ENCODE peak calls at places on chromosomes 13 and 19, in five cellular contexts. One of them, this sample, is unnamed.

GRCh38 chr13:104008571-104009435 is 942.6 kb upstream of the SLC10A2 start:
- DNase-seq in sigmoid colon: no peak
- DNase-seq in suprapubic skin: no peak
- DNase-seq in upper lobe of left lung: no peak
- DNase-seq in H1: no peak
- DNase-seq in this sample: no peak

GRCh38 chr13:72716776-72717175 is 10.7 kb downstream of the MZT1 start:
- DNase-seq in suprapubic skin: no peak
- DNase-seq in H1: no peak
- DNase-seq in upper lobe of left lung: no peak
- DNase-seq in sigmoid colon: no peak
- DNase-seq in this sample: no peak

GRCh38 chr13:39297023-39297422 is 258.8 kb downstream of the NHLRC3 start:
- DNase-seq in suprapubic skin: no peak
- DNase-seq in sigmoid colon: no peak
- DNase-seq in upper lobe of left lung: no peak
- DNase-seq in H1: no peak
- DNase-seq in this sample: no peak

GRCh38 chr19:1725100-1726064 is 27.9 kb upstream of the ONECUT3 start:
- DNase-seq in sigmoid colon: no peak
- DNase-seq in upper lobe of left lung: no peak
- DNase-seq in suprapubic skin: no peak
- DNase-seq in H1: no peak
- DNase-seq in this sample: no peak

GRCh38 chr19:39746836-39747529 is 9.2 kb upstream of the CLC start:
- DNase-seq in sigmoid colon: no peak
- DNase-seq in upper lobe of left lung: no peak
- DNase-seq in H1: no peak
- DNase-seq in suprapubic skin: no peak
- DNase-seq in this sample: no peak

GRCh38 chr19:57803265-57803593 is 11.5 kb downstream of the ZNF552 start:
- DNase-seq in sigmoid colon: no peak
- DNase-seq in H1: no peak
- DNase-seq in upper lobe of left lung: no peak
- DNase-seq in suprapubic skin: no peak
- DNase-seq in this sample: no peak

GRCh38 chr19:33384983-33385382 is 11.5 kb downstream of the CEBPG start:
- DNase-seq in sigmoid colon: peak; percentile 27
- DNase-seq in H1: no peak
- DNase-seq in suprapubic skin: peak; percentile 28
- DNase-seq in upper lobe of left lung: no peak
- DNase-seq in this sample: no peak

GRCh38 chr19:46785054-46785979 is 3.1 kb downstream of the SLC1A5 start:
- DNase-seq in suprapubic skin: no peak
- DNase-seq in sigmoid colon: no peak
- DNase-seq in H1: no peak
- DNase-seq in upper lobe of left lung: no peak
- DNase-seq in this sample: no peak

GRCh38 chr19:30340724-30341595 is 31.2 kb upstream of the ZNF536 start:
- DNase-seq in sigmoid colon: no peak
- DNase-seq in suprapubic skin: no peak
- DNase-seq in upper lobe of left lung: no peak
- DNase-seq in H1: no peak
- DNase-seq in this sample: no peak

GRCh38 chr19:40280608-40281221 is 4.4 kb downstream of the AKT2 start:
- DNase-seq in suprapubic skin: no peak
- DNase-seq in upper lobe of left lung: peak; percentile 75
- DNase-seq in sigmoid colon: no peak
- DNase-seq in H1: no peak
- DNase-seq in this sample: no peak

GRCh38 chr13:110570886-110571285 is 9.4 kb upstream of the RAB20 start:
- DNase-seq in H1: no peak
- DNase-seq in suprapubic skin: no peak
- DNase-seq in upper lobe of left lung: no peak
- DNase-seq in sigmoid colon: no peak
- DNase-seq in this sample: no peak

GRCh38 chr13:44870456-44870929 is 118.8 kb downstream of the NUFIP1 start:
- DNase-seq in suprapubic skin: no peak
- DNase-seq in upper lobe of left lung: peak; percentile 89
- DNase-seq in sigmoid colon: no peak
- DNase-seq in H1: no peak
- DNase-seq in this sample: no peak

GRCh38 chr13:104004572-104004971 is 938.4 kb upstream of the SLC10A2 start:
- DNase-seq in sigmoid colon: no peak
- DNase-seq in suprapubic skin: no peak
- DNase-seq in upper lobe of left lung: no peak
- DNase-seq in H1: no peak
- DNase-seq in this sample: no peak

GRCh38 chr13:53150568-53150967 is 122.0 kb downstream of the OLFM4 start:
- DNase-seq in upper lobe of left lung: no peak
- DNase-seq in H1: no peak
- DNase-seq in sigmoid colon: no peak
- DNase-seq in suprapubic skin: no peak
- DNase-seq in this sample: no peak

GRCh38 chr13:109869312-109870237 is 83.2 kb upstream of the IRS2 start:
- DNase-seq in upper lobe of left lung: peak; percentile 69
- DNase-seq in H1: no peak
- DNase-seq in suprapubic skin: peak; percentile 69
- DNase-seq in sigmoid colon: peak; percentile 93
- DNase-seq in this sample: peak; percentile 85

GRCh38 chr13:57631607-57632275 is at the start of gene PCDH17:
- DNase-seq in upper lobe of left lung: no peak
- DNase-seq in H1: no peak
- DNase-seq in sigmoid colon: no peak
- DNase-seq in suprapubic skin: no peak
- DNase-seq in this sample: no peak

GRCh38 chr19:14072535-14073231 is at the start of gene MISP3:
- DNase-seq in suprapubic skin: no peak
- DNase-seq in H1: no peak
- DNase-seq in upper lobe of left lung: peak; percentile 89
- DNase-seq in sigmoid colon: peak; percentile 75
- DNase-seq in this sample: no peak

GRCh38 chr19:46789371-46789770 is 977 bp upstream of the SLC1A5 start:
- DNase-seq in suprapubic skin: no peak
- DNase-seq in upper lobe of left lung: no peak
- DNase-seq in sigmoid colon: no peak
- DNase-seq in H1: no peak
- DNase-seq in this sample: no peak

GRCh38 chr19:52917531-52917930 is 5.7 kb downstream of the ZNF888 start:
- DNase-seq in upper lobe of left lung: no peak
- DNase-seq in sigmoid colon: no peak
- DNase-seq in suprapubic skin: no peak
- DNase-seq in H1: no peak
- DNase-seq in this sample: no peak
- TF ChIP-seq POLR2AphosphoS5 in upper lobe of left lung: no peak
- TF ChIP-seq POLR2AphosphoS5 in sigmoid colon: no peak
- TF ChIP-seq POLR2AphosphoS5 in suprapubic skin: no peak
- TF ChIP-seq POLR2AphosphoS5 in H1: no peak
- TF ChIP-seq POLR2AphosphoS5 in this sample: no peak

GRCh38 chr13:33462109-33462508 is 176.6 kb upstream of the STARD13 start:
- DNase-seq in sigmoid colon: no peak
- DNase-seq in H1: no peak
- DNase-seq in upper lobe of left lung: no peak
- DNase-seq in suprapubic skin: no peak
- DNase-seq in this sample: no peak
- TF ChIP-seq POLR2A in sigmoid colon: no peak
- TF ChIP-seq POLR2A in H1: no peak
- TF ChIP-seq POLR2A in upper lobe of left lung: no peak
- TF ChIP-seq POLR2A in suprapubic skin: no peak
- TF ChIP-seq POLR2A in this sample: no peak

DNA sequence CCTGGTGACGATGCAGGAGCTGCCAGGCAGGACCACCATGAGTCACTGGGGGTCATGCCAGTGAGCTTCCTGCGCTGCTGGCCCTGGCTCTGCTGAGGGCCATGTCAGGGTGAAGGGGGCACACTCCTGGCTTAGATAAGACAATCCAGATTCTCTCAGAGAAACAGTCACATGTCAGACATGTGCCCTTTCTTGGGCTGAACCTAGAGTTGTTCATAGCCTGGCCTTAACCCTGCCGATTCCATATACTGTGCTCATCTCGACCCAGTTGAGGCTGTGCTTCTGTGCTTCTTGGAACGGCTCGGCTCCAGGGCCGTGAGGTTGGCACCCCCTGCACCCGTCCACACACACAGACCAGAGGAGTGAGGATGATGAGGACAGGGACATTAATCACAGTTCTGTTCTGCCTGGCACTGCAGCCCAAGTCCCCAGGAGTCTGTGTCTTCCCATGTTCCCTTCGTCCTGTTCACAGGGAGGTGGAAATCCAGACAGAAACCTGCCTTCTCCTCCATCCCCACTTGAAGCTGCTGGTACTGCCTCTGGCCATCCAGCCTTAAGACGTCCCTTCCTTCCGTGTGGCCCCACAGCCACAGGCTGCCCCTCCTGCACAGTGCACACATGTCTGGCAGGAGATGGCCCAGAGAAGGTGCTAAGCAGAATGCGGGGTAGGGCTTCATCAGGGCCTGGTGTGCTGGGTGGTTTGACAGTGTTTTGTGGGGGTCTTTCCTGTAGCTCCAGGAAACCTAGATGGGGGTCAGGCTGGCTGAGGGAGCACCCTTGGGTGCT is 50.0 kb downstream of the LYL1 start:
- DNase-seq in H1: no peak
- DNase-seq in sigmoid colon: no peak
- DNase-seq in suprapubic skin: no peak
- DNase-seq in upper lobe of left lung: no peak
- DNase-seq in this sample: no peak
- TF ChIP-seq POLR2AphosphoS5 in H1: no peak
- TF ChIP-seq POLR2AphosphoS5 in sigmoid colon: no peak
- TF ChIP-seq POLR2AphosphoS5 in suprapubic skin: no peak
- TF ChIP-seq POLR2AphosphoS5 in upper lobe of left lung: no peak
- TF ChIP-seq POLR2AphosphoS5 in this sample: no peak

GRCh38 chr19:3176715-3177501 is 1.7 kb upstream of the S1PR4 start:
- DNase-seq in sigmoid colon: no peak
- DNase-seq in suprapubic skin: no peak
- DNase-seq in H1: no peak
- DNase-seq in upper lobe of left lung: peak; percentile 89
- DNase-seq in this sample: no peak

GRCh38 chr19:3175761-3176714 is 2.5 kb upstream of the S1PR4 start:
- DNase-seq in H1: no peak
- DNase-seq in upper lobe of left lung: peak; percentile 95
- DNase-seq in sigmoid colon: no peak
- DNase-seq in suprapubic skin: no peak
- DNase-seq in this sample: no peak

GRCh38 chr19:3179739-3180293 is 1.2 kb downstream of the S1PR4 start:
- DNase-seq in suprapubic skin: no peak
- DNase-seq in sigmoid colon: no peak
- DNase-seq in H1: no peak
- DNase-seq in upper lobe of left lung: no peak
- DNase-seq in this sample: no peak

GRCh38 chr19:3178973-3179738 is 587 bp downstream of the S1PR4 start:
- DNase-seq in H1: no peak
- DNase-seq in sigmoid colon: no peak
- DNase-seq in suprapubic skin: no peak
- DNase-seq in upper lobe of left lung: no peak
- DNase-seq in this sample: no peak

DNA sequence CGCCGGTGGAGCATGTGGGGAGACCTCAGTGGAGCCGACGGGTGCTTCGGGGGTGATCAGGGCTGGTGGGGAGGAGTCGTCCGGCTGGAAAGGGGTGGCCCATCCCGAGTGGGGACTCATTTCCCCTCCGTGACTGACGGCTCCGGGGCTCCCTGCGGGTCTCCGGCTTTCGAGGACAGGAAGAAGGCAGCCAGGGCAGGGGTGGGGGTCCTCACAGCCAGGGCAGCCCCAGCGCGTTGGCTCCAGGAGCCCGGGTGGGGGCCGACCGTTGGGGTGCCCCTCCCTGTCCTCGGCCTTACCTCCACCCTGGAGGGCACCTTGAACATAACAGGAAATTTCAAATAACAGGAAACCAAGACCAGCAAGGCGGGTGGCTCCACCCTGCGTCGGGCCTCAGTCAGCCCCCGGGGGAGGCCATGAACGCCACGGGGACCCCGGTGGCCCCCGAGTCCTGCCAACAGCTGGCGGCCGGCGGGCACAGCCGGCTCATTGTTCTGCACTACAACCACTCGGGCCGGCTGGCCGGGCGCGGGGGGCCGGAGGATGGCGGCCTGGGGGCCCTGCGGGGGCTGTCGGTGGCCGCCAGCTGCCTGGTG is at the start of gene S1PR4:
- DNase-seq in sigmoid colon: no peak
- DNase-seq in H1: no peak
- DNase-seq in suprapubic skin: no peak
- DNase-seq in upper lobe of left lung: peak; percentile 54
- DNase-seq in this sample: no peak
- TF ChIP-seq POLR2A in sigmoid colon: no peak
- TF ChIP-seq POLR2A in H1: no peak
- TF ChIP-seq POLR2A in suprapubic skin: no peak
- TF ChIP-seq POLR2A in upper lobe of left lung: no peak
- TF ChIP-seq POLR2A in this sample: no peak

GRCh38 chr19:38290631-38291147 is 13.4 kb upstream of the C19orf33 start:
- DNase-seq in suprapubic skin: no peak
- DNase-seq in upper lobe of left lung: peak; percentile 83
- DNase-seq in H1: no peak
- DNase-seq in sigmoid colon: no peak
- DNase-seq in this sample: no peak
- TF ChIP-seq POLR2AphosphoS5 in suprapubic skin: peak; percentile 74
- TF ChIP-seq POLR2AphosphoS5 in upper lobe of left lung: no peak
- TF ChIP-seq POLR2AphosphoS5 in H1: no peak
- TF ChIP-seq POLR2AphosphoS5 in sigmoid colon: no peak
- TF ChIP-seq POLR2AphosphoS5 in this sample: no peak

DNA sequence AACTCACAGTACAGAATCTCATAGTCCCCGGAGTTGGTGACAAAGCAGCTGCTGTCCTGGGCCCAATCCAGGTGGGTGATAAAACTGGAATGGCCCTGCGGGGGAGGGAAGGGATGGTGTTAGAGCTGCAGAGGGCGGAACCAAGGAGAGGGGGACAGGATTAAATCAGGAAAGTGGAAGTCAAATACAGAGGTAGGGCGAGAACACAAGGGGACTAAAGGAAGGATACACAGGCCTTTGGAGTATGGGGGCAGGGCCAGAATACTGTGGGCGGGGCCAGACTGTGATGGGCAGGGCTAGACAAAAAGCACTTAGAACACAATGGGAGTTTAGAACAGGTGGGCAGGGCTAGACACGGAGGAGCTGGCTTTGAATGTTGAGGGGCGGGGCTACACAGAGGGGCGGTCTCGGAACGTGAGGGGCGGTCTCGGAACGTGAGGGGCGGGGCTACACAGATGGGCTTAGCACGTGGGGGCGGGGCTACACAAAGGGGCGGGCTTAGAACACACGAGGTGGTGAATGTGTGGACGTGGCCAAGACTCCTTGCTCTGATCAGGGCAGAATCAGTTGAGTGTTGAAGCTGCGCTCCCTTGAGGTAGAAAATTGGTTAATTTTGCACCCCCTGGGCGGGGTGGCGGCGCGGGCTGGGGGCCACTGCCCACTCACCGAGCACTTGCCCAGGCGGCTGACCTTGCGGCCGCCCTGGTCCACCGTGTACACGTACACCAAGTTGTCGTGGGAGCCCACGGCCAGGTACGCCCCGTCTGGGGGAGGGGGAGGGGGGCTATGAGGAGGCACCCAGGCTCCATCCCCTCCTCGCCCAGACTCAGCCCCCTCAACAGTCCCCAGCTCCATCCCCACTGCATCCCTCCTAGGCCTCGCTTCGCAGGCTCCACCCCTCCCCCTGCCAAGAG is 14.0 kb upstream of the GPR4 start:
- DNase-seq in upper lobe of left lung: peak; percentile 79
- DNase-seq in suprapubic skin: peak; percentile 86
- DNase-seq in H1: peak; percentile 98
- DNase-seq in sigmoid colon: peak; percentile 86
- DNase-seq in this sample: peak; percentile 93
- TF ChIP-seq POLR2A in upper lobe of left lung: no peak
- TF ChIP-seq POLR2A in suprapubic skin: no peak
- TF ChIP-seq POLR2A in H1: peak; percentile 69
- TF ChIP-seq POLR2A in sigmoid colon: no peak
- TF ChIP-seq POLR2A in this sample: no peak

This sample was measured in esophagus muscularis mucosa.